ENCODE peak calls at places on chromosomes 16 and 17, in five cellular contexts. U, Q, R, K and W are unnamed samples.

GRCh38 chr17:40730974-40731373 is 24.2 kb downstream of the KRT25 start:
- DNase-seq in U (no peak), Q (no peak), R (no peak), K (no peak), W (no peak)

GRCh38 chr17:2013994-2014317 is 11.2 kb downstream of the RTN4RL1 start:
- DNase-seq in U (no peak), Q (no peak), R (no peak), K (no peak), W (no peak)

GRCh38 chr17:45424769-45425124 is 7.9 kb downstream of the ARHGAP27 start:
- DNase-seq in U (no peak), Q (no peak), R (no peak), K (no peak), W (no peak)

GRCh38 chr16:27894441-27894840 is 169.1 kb downstream of the GSG1L start:
- DNase-seq in U (no peak), Q (no peak), R (no peak), K (peak), W (no peak)

GRCh38 chr17:6670571-6670970 is 19.0 kb downstream of the C17orf100 start:
- DNase-seq in U (no peak), Q (no peak), R (no peak), K (no peak), W (no peak)

GRCh38 chr17:38544839-38545209 is 60.9 kb downstream of the SRCIN1 start:
- DNase-seq in U (no peak), Q (no peak), R (no peak), K (no peak), W (no peak)

GRCh38 chr16:88455610-88456355 is 2.7 kb downstream of the ZFPM1 start:
- DNase-seq in U (peak), Q (no peak), R (no peak), K (peak), W (peak)

GRCh38 chr17:8729421-8729820 is 15.2 kb downstream of the CCDC42 start:
- DNase-seq in U (no peak), Q (no peak), R (no peak), K (no peak), W (no peak)

GRCh38 chr16:83273504-83274173 is 534.1 kb upstream of the HSBP1 start:
- DNase-seq in U (no peak), Q (no peak), R (no peak), K (no peak), W (no peak)